ENCODE peak calls at places on chromosomes 7 and 10, in ten cellular contexts. O, Y, R, L, T, E, I, D, S and N are unnamed samples. For H3K4me1, the result is how much of the 10 kb centered on the place peaks cover.

GRCh38 chr10:1661416-1661815 is 75.9 kb downstream of the ADARB2 start:
- DNase-seq in O (peak), Y (no peak), R (no peak), L (no peak), T (no peak), E (no peak), I (no peak), D (no peak), S (no peak), N (no peak)

GRCh38 chr7:49513939-49514338 is 259.5 kb upstream of the VWC2 start:
- DNase-seq in O (no peak), Y (no peak), R (no peak), L (no peak), T (no peak), E (no peak), I (no peak), D (no peak), S (no peak), N (no peak)

GRCh38 chr10:3119796-3120459 is 52.6 kb downstream of the PFKP start:
- DNase-seq in O (peak), Y (peak), R (no peak), L (no peak), T (no peak), E (no peak), I (no peak), D (peak), S (no peak), N (no peak)

GRCh38 chr10:112004075-112004474 is 179.5 kb downstream of the GPAM start:
- DNase-seq in O (peak), Y (no peak), R (no peak), L (no peak), T (no peak), E (no peak), I (no peak), D (no peak), S (no peak), N (no peak)

GRCh38 chr7:30074422-30075030 is 46.3 kb downstream of the PLEKHA8 start:
- DNase-seq in O (no peak), Y (no peak), R (no peak), L (no peak), T (no peak), E (no peak), I (no peak), D (no peak), S (no peak), N (no peak)

GRCh38 chr10:133100706-133101463 is 13.2 kb downstream of the ADGRA1 start:
- DNase-seq in O (peak), Y (no peak), R (no peak), L (no peak), T (no peak), E (no peak), I (no peak), D (no peak), S (peak), N (no peak)

GRCh38 chr10:126867567-126868365 is 37.5 kb upstream of the DOCK1 start:
- DNase-seq in O (no peak), Y (no peak), R (peak), L (no peak), T (no peak), E (no peak), I (no peak), D (no peak), S (no peak), N (no peak)

GRCh38 chr7:143048827-143049226 is 3.3 kb upstream of the OR6V1 start:
- DNase-seq in O (no peak), Y (no peak), R (no peak), L (no peak), T (no peak), E (no peak), I (no peak), D (no peak), S (no peak), N (no peak)

GRCh38 chr7:105037319-105037718 is 23.3 kb downstream of the KMT2E start:
- DNase-seq in O (no peak), Y (no peak), R (no peak), L (no peak), T (no peak), E (no peak), I (no peak), D (no peak), S (no peak), N (no peak)

GRCh38 chr7:105035349-105035748 is 21.3 kb downstream of the KMT2E start:
- DNase-seq in O (no peak), Y (no peak), R (no peak), L (no peak), T (no peak), E (no peak), I (no peak), D (no peak), S (no peak), N (no peak)

GRCh38 chr7:105036217-105037168 is 22.5 kb downstream of the KMT2E start:
- DNase-seq in O (no peak), Y (no peak), R (no peak), L (no peak), T (no peak), E (no peak), I (no peak), D (no peak), S (no peak), N (no peak)

GRCh38 chr7:105030447-105030846 is 16.4 kb downstream of the KMT2E start:
- DNase-seq in O (no peak), Y (no peak), R (no peak), L (no peak), T (no peak), E (no peak), I (no peak), D (no peak), S (no peak), N (no peak)

DNA sequence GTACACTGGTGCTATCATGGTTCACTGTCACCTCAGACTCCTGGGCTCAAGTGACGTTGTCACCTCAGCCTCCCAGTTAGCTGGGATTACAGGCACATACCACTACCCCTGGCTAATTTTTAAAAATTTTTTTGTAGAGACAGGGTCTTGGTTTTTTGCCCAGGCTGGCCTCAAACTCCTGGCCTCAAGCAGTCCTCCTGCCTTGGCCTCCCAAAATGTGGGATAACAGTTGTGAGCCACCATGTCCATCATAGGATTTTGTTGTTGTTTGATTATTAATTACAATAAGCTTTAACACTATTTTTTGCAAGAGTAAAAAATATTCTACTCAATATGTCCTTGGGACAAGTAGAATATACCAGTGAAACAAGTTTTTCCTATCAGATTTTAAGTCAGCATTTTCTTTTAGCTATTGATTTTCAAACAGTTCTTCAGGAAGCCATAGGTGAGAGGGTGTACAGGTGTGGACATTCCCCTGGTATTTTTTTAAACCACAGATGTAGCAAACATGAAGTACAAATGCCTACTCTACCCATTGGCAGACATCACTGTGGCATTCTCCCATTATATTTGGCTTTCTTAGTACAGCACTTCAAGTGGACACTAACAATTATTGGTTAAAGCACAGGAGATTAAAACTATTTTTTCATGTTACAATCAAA is 18.7 kb downstream of the KMT2E start:
- DNase-seq in O (no peak), Y (no peak), R (no peak), L (no peak), T (no peak), E (no peak), I (no peak), D (no peak), S (no peak), N (no peak)
- H3K4me1 ChIP-seq in O (under half), Y (under half), R (half or more), L (half or more), T (under half), E (under half), I (under half), D (half or more), S (half or more), N (half or more)

GRCh38 chr10:114471906-114472873 is 67.9 kb upstream of the AFAP1L2 start:
- DNase-seq in O (peak), Y (no peak), R (no peak), L (no peak), T (peak), E (no peak), I (no peak), D (no peak), S (no peak), N (no peak)
- H3K27ac ChIP-seq in O (no peak), Y (peak), R (no peak), L (no peak), T (no peak), E (no peak), I (peak), D (no peak), S (peak), N (no peak)

GRCh38 chr7:70756789-70757188 is 375.2 kb upstream of the GALNT17 start:
- DNase-seq in O (no peak), Y (no peak), R (no peak), L (no peak), T (no peak), E (no peak), I (no peak), D (no peak), S (no peak), N (no peak)
- H3K4me1 ChIP-seq in O (under half), Y (under half), R (under half), L (under half), T (under half), E (under half), I (under half), D (under half), S (under half), N (under half)

GRCh38 chr10:74394416-74394969 is 243.5 kb downstream of the ADK start:
- DNase-seq in O (no peak), Y (no peak), R (no peak), L (no peak), T (no peak), E (no peak), I (no peak), D (no peak), S (no peak), N (no peak)

GRCh38 chr10:74388801-74389200 is 237.8 kb downstream of the ADK start:
- DNase-seq in O (no peak), Y (no peak), R (no peak), L (no peak), T (no peak), E (no peak), I (no peak), D (no peak), S (no peak), N (no peak)

DNA sequence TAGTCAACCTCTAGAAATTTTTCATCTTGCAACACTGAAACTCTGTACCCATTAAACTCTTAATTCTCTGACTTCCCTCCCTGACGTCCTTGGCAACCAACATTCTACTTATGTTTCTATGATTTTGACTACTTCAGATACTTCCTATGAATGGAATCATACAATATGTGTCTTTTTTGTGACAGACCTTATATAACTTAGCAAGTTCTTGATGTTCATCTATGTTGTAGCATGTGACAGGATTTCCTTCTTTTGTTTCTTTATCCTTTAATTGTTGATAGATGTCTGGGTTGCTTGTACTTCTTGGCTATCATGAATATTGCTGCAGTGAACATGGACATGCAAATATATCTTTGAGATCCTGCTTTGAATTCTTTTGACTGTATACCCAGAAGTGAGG is 240.8 kb downstream of the ADK start:
- DNase-seq in O (no peak), Y (no peak), R (no peak), L (no peak), T (no peak), E (no peak), I (no peak), D (no peak), S (no peak), N (no peak)
- H3K27ac ChIP-seq in O (no peak), Y (no peak), R (no peak), L (no peak), T (no peak), E (no peak), I (no peak), D (no peak), S (no peak), N (no peak)

GRCh38 chr7:56051339-56052191 is at the start of the genes CCT6A and PSPH:
- DNase-seq in O (peak), Y (peak), R (peak), L (peak), T (peak), E (peak), I (peak), D (peak), S (peak), N (peak)
- H3K4me1 ChIP-seq in O (under half), Y (under half), R (half or more), L (under half), T (under half), E (under half), I (under half), D (under half), S (half or more), N (under half)

DNA sequence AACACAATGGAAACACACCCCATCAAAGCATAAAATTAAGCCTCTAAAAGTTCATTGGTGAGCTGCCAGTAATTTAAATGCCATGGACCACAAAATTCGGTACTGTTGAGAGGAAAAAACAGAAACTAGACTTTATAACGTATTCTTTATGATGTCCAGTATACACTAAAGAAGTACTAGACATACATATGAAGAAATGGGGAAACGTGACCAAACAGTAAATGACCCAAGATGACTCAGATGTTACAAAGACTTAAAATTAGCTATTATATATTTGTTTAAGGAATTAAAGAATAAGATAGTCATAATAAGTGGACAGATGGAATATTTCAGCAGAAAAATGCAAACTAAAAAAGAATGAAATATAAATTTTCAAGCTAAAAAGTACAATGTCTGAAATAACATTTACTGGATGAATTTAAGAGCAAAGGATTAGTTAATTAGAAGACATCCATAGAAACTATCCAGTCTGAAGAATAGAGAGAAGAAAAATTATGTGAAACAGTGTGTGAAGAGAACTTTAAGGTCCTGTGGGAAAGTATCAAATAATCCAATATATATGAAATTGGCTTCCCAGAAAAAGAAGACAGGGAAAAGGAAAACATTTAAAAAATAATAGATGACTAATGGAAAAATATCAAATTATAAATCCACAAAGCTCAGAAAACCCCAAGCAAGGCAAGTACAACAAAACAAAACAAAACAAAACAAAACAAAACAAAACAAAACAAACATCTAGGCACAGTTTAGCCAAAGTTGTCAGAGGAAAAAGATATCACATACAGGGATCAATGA is 69.4 kb downstream of the SAMD9 start:
- DNase-seq in O (no peak), Y (no peak), R (no peak), L (no peak), T (no peak), E (no peak), I (no peak), D (no peak), S (no peak), N (no peak)
- H3K27ac ChIP-seq in O (no peak), Y (no peak), R (no peak), L (no peak), T (no peak), E (no peak), I (no peak), D (no peak), S (no peak), N (no peak)